ENCODE peak calls at places on chromosomes 11 and 22, in seven cellular contexts. Y is NB4; K is mucosa of descending colon; M is CD8-positive, alpha-beta memory T cell; O is AG09309; E is mammary epithelial cell; D is upper lobe of right lung. R is an unnamed sample.

GRCh38 chr22:20203142-20204099 is 52.6 kb upstream of the CCDC188 start:
- DNase-seq in Y (no peak), K (no peak), M (no peak), O (no peak), E (no peak), D (peak; percentile 75), R (peak; percentile 24)

GRCh38 chr11:59040607-59041006 is 45.5 kb upstream of the GLYATL1B start:
- DNase-seq in Y (no peak), K (no peak), M (no peak), O (no peak), E (no peak), D (no peak), R (no peak)

GRCh38 chr11:109788969-109789490 is 304.2 kb upstream of the ZC3H12C start:
- DNase-seq in Y (no peak), K (no peak), M (no peak), O (no peak), E (no peak), D (no peak), R (no peak)

GRCh38 chr22:36999463-36999862 is 19.8 kb downstream of the TST start:
- DNase-seq in Y (no peak), K (no peak), M (no peak), O (no peak), E (no peak), D (no peak), R (no peak)

GRCh38 chr11:58591659-58592058 is 12.8 kb downstream of the ZFP91 start:
- DNase-seq in Y (no peak), K (no peak), M (no peak), O (no peak), E (no peak), D (no peak), R (no peak)

GRCh38 chr11:91972665-91973266 is 251.9 kb upstream of the FAT3 start:
- DNase-seq in Y (no peak), K (no peak), M (no peak), O (no peak), E (no peak), D (no peak), R (no peak)

GRCh38 chr11:45580399-45580798 is 85.0 kb downstream of the CHST1 start:
- DNase-seq in Y (peak; percentile 50), K (peak; percentile 5), M (no peak), O (no peak), E (peak; percentile 16), D (peak; percentile 37), R (peak; percentile 28)

GRCh38 chr22:41181349-41182241 is 23.5 kb upstream of the L3MBTL2 start:
- DNase-seq in Y (peak; percentile 68), K (no peak), M (no peak), O (peak; percentile 44), E (peak; percentile 59), D (no peak), R (peak; percentile 82)

GRCh38 chr11:69825941-69826340 is 6.7 kb upstream of the FGF3 start:
- DNase-seq in Y (no peak), K (no peak), M (no peak), O (no peak), E (no peak), D (no peak), R (no peak)

GRCh38 chr22:34462795-34463194 is 542.5 kb upstream of the LARGE1 start:
- DNase-seq in Y (no peak), K (no peak), M (no peak), O (no peak), E (no peak), D (no peak), R (no peak)

GRCh38 chr11:64102005-64102738 is 63.7 kb downstream of the MACROD1 start:
- DNase-seq in Y (no peak), K (no peak), M (no peak), O (no peak), E (no peak), D (no peak), R (no peak)

GRCh38 chr11:16958833-16959232 is 55.4 kb downstream of the PLEKHA7 start:
- DNase-seq in Y (no peak), K (peak; percentile 71), M (no peak), O (no peak), E (no peak), D (no peak), R (no peak)

GRCh38 chr11:102807921-102808320 is 10.0 kb upstream of the MMP1 start:
- DNase-seq in Y (peak; percentile 24), K (no peak), M (no peak), O (no peak), E (no peak), D (peak; percentile 65), R (no peak)

GRCh38 chr22:28051787-28052356 is 132.8 kb upstream of the PITPNB start:
- DNase-seq in Y (peak; percentile 47), K (peak; percentile 76), M (no peak), O (no peak), E (peak; percentile 25), D (peak; percentile 82), R (peak; percentile 70)

GRCh38 chr11:33005175-33005574 is 10.5 kb upstream of the DEPDC7 start:
- DNase-seq in Y (no peak), K (no peak), M (no peak), O (no peak), E (no peak), D (no peak), R (no peak)

GRCh38 chr22:48884292-48884691 is 943.4 kb downstream of the BRD1 start:
- DNase-seq in Y (no peak), K (no peak), M (no peak), O (no peak), E (no peak), D (peak; percentile 34), R (no peak)

GRCh38 chr11:131672191-131672590 is 301.8 kb downstream of the NTM start:
- DNase-seq in Y (no peak), K (no peak), M (no peak), O (no peak), E (no peak), D (no peak), R (no peak)

GRCh38 chr11:21811572-21811971 is 381.3 kb upstream of the ANO5 start:
- DNase-seq in Y (no peak), K (no peak), M (no peak), O (no peak), E (no peak), D (no peak), R (no peak)

GRCh38 chr22:44893731-44894080 is 116.1 kb downstream of the PHF21B start:
- DNase-seq in Y (no peak), K (no peak), M (no peak), O (no peak), E (no peak), D (no peak), R (no peak)

DNA sequence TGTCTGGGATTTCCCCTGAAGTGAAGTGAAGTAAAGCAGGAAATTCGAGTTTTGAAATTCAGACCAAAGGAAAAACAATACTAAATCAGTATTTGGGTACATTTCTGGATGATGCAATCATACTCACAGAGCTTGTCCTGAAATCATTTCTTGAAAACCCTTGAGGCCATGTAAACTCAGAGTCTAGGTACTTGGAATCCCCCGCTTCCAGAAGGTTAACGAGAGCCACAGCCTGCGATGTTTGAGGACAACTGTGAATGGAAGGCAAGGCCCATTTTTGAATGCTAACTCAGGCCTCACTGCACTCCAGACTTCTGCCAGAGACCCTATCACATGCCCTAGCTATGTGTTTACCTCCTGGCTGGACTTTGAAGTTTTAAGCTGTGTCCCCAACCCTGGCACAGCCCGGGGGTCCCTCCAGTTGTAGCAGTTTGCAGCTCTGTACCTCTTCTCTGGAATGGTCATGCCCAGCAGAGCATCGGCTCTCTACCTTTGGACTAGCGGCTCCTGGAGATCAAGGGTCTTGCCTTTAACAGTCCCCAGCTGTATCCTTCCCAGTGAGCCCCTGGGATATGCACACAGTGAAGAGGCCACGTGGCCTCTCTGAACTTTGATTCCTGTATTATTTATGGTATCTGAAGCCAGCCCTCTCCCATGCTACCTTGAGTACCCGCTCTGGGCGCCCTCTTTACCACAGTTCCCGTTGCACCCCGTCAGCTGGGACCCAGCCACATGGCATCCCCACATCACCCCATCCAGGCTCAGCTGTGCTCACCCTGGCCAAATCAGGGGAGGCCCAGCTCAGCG is 5.6 kb upstream of the FTH1 start:
- DNase-seq in Y (no peak), K (no peak), M (no peak), O (peak; percentile 90), E (peak; percentile 99), D (peak; percentile 59), R (no peak)
- H3K4me3 ChIP-seq in Y (no peak overlapping the region), K (no peak overlapping the region), M (no peak overlapping the region), O (no peak overlapping the region), E (no peak overlapping the region), D (peak overlapping the region; percentile 17), R (no peak overlapping the region)

GRCh38 chr11:120352405-120352804 is 16.2 kb downstream of the ARHGEF12 start:
- DNase-seq in Y (no peak), K (peak; percentile 38), M (no peak), O (no peak), E (no peak), D (no peak), R (peak; percentile 55)
- H3K4me3 ChIP-seq in Y (no peak overlapping the region), K (no peak overlapping the region), M (no peak overlapping the region), O (no peak overlapping the region), E (no peak overlapping the region), D (no peak overlapping the region), R (no peak overlapping the region)

GRCh38 chr11:114081641-114082414 is 22.3 kb downstream of the ZBTB16 start:
- DNase-seq in Y (no peak), K (no peak), M (no peak), O (no peak), E (no peak), D (no peak), R (peak; percentile 92)

GRCh38 chr11:114080769-114081168 is 21.3 kb downstream of the ZBTB16 start:
- DNase-seq in Y (no peak), K (no peak), M (no peak), O (no peak), E (no peak), D (no peak), R (no peak)

GRCh38 chr11:114078423-114078822 is 18.9 kb downstream of the ZBTB16 start:
- DNase-seq in Y (no peak), K (no peak), M (no peak), O (no peak), E (no peak), D (no peak), R (no peak)

GRCh38 chr11:114079406-114080072 is 20.0 kb downstream of the ZBTB16 start:
- DNase-seq in Y (no peak), K (no peak), M (no peak), O (no peak), E (no peak), D (no peak), R (peak; percentile 75)

GRCh38 chr11:114080219-114080618 is 20.7 kb downstream of the ZBTB16 start:
- DNase-seq in Y (peak; percentile 88), K (no peak), M (no peak), O (no peak), E (no peak), D (no peak), R (peak; percentile 83)
- H3K4me3 ChIP-seq in Y (no peak overlapping the region), K (no peak overlapping the region), M (no peak overlapping the region), O (no peak overlapping the region), E (no peak overlapping the region), D (no peak overlapping the region), R (no peak overlapping the region)

GRCh38 chr11:77569046-77569445 is 20.7 kb upstream of the AQP11 start:
- DNase-seq in Y (no peak), K (no peak), M (no peak), O (no peak), E (no peak), D (no peak), R (no peak)
- H3K4me3 ChIP-seq in Y (no peak overlapping the region), K (no peak overlapping the region), M (no peak overlapping the region), O (no peak overlapping the region), E (no peak overlapping the region), D (no peak overlapping the region), R (no peak overlapping the region)

GRCh38 chr22:19143212-19143611 is 1.2 kb downstream of the ESS2 start:
- DNase-seq in Y (no peak), K (no peak), M (no peak), O (no peak), E (no peak), D (no peak), R (no peak)
- H3K4me3 ChIP-seq in Y (peak overlapping the region; percentile 81), K (no peak overlapping the region), M (no peak overlapping the region), O (no peak overlapping the region), E (no peak overlapping the region), D (peak overlapping the region; percentile 97), R (no peak overlapping the region)

R was measured in fibroblast of villous mesenchyme.